ENCODE peak calls at places on chromosomes 4 and X, in five cellular contexts. One of them, this sample, is unnamed.

GRCh38 chrX:131288738-131289511 is at the start of gene IGSF1:
- DNase-seq in H9: peak; percentile 90
- DNase-seq in amniotic stem cell: no peak
- DNase-seq in Peyer's patch: no peak
- DNase-seq in ovary: peak; percentile 33
- DNase-seq in this sample: no peak

GRCh38 chrX:111759676-111760075 is 78.7 kb downstream of the ALG13 start:
- DNase-seq in H9: no peak
- DNase-seq in amniotic stem cell: no peak
- DNase-seq in Peyer's patch: no peak
- DNase-seq in ovary: no peak
- DNase-seq in this sample: no peak

GRCh38 chr4:13905543-13905942 is 278.0 kb upstream of the BOD1L1 start:
- DNase-seq in H9: no peak
- DNase-seq in amniotic stem cell: no peak
- DNase-seq in Peyer's patch: no peak
- DNase-seq in ovary: no peak
- DNase-seq in this sample: peak; percentile 59

GRCh38 chr4:184826315-184827266 is 823 bp upstream of the ACSL1 start:
- DNase-seq in H9: no peak
- DNase-seq in amniotic stem cell: no peak
- DNase-seq in Peyer's patch: peak; percentile 51
- DNase-seq in ovary: no peak
- DNase-seq in this sample: no peak

GRCh38 chr4:54094449-54094848 is 5.5 kb upstream of the GSX2 start:
- DNase-seq in H9: no peak
- DNase-seq in amniotic stem cell: no peak
- DNase-seq in Peyer's patch: no peak
- DNase-seq in ovary: no peak
- DNase-seq in this sample: no peak

GRCh38 chr4:176002007-176002623 is 63.5 kb upstream of the WDR17 start:
- DNase-seq in H9: peak; percentile 78
- DNase-seq in amniotic stem cell: no peak
- DNase-seq in Peyer's patch: peak; percentile 47
- DNase-seq in ovary: no peak
- DNase-seq in this sample: no peak

GRCh38 chr4:35939746-35940145 is 304.6 kb downstream of the ARAP2 start:
- DNase-seq in H9: no peak
- DNase-seq in amniotic stem cell: no peak
- DNase-seq in Peyer's patch: no peak
- DNase-seq in ovary: no peak
- DNase-seq in this sample: no peak

GRCh38 chr4:117085185-117085701 is at the start of gene TRAM1L1:
- DNase-seq in H9: peak; percentile 89
- DNase-seq in amniotic stem cell: peak; percentile 27
- DNase-seq in Peyer's patch: no peak
- DNase-seq in ovary: peak; percentile 43
- DNase-seq in this sample: peak; percentile 85

GRCh38 chr4:87974856-87975462 is 555 bp upstream of the SPP1 start:
- DNase-seq in H9: peak; percentile 49
- DNase-seq in amniotic stem cell: no peak
- DNase-seq in Peyer's patch: no peak
- DNase-seq in ovary: no peak
- DNase-seq in this sample: no peak

GRCh38 chr4:87219648-87220093 is 747 bp downstream of the KLHL8 start:
- DNase-seq in H9: peak; percentile 38
- DNase-seq in amniotic stem cell: no peak
- DNase-seq in Peyer's patch: peak; percentile 47
- DNase-seq in ovary: peak; percentile 45
- DNase-seq in this sample: no peak

GRCh38 chr4:82667761-82668505 is 106.1 kb upstream of the TMEM150C start:
- DNase-seq in H9: no peak
- DNase-seq in amniotic stem cell: no peak
- DNase-seq in Peyer's patch: no peak
- DNase-seq in ovary: no peak
- DNase-seq in this sample: no peak

GRCh38 chr4:156778093-156778492 is 193.5 kb downstream of the PDGFC start:
- DNase-seq in H9: no peak
- DNase-seq in amniotic stem cell: no peak
- DNase-seq in Peyer's patch: no peak
- DNase-seq in ovary: no peak
- DNase-seq in this sample: no peak

GRCh38 chr4:144659493-144659892 is 13.5 kb downstream of the HHIP start:
- DNase-seq in H9: no peak
- DNase-seq in amniotic stem cell: no peak
- DNase-seq in Peyer's patch: no peak
- DNase-seq in ovary: no peak
- DNase-seq in this sample: no peak

GRCh38 chr4:3443750-3444309 is 2.1 kb downstream of the HGFAC start:
- DNase-seq in H9: no peak
- DNase-seq in amniotic stem cell: no peak
- DNase-seq in Peyer's patch: no peak
- DNase-seq in ovary: peak; percentile 23
- DNase-seq in this sample: no peak

GRCh38 chr4:8046925-8047541 is 107.4 kb upstream of the AFAP1 start:
- DNase-seq in H9: no peak
- DNase-seq in amniotic stem cell: no peak
- DNase-seq in Peyer's patch: no peak
- DNase-seq in ovary: no peak
- DNase-seq in this sample: no peak

GRCh38 chrX:132615396-132616131 is 126.7 kb upstream of the MBNL3 start:
- DNase-seq in H9: peak; percentile 57
- DNase-seq in amniotic stem cell: no peak
- DNase-seq in Peyer's patch: peak; percentile 42
- DNase-seq in ovary: peak; percentile 30
- DNase-seq in this sample: peak; percentile 24

GRCh38 chr4:178611062-178611461 is 1168.8 kb upstream of the AGA start:
- DNase-seq in H9: no peak
- DNase-seq in amniotic stem cell: no peak
- DNase-seq in Peyer's patch: no peak
- DNase-seq in ovary: no peak
- DNase-seq in this sample: no peak

GRCh38 chr4:150973626-150974250 is 41.3 kb downstream of the LRBA start:
- DNase-seq in H9: no peak
- DNase-seq in amniotic stem cell: no peak
- DNase-seq in Peyer's patch: no peak
- DNase-seq in ovary: no peak
- DNase-seq in this sample: no peak

GRCh38 chr4:186204103-186204559 is 12.8 kb downstream of the CYP4V2 start:
- DNase-seq in H9: no peak
- DNase-seq in amniotic stem cell: no peak
- DNase-seq in Peyer's patch: no peak
- DNase-seq in ovary: peak; percentile 60
- DNase-seq in this sample: no peak

GRCh38 chrX:103831803-103832544 is at the start of gene RAB9B:
- DNase-seq in H9: peak; percentile 88
- DNase-seq in amniotic stem cell: no peak
- DNase-seq in Peyer's patch: peak; percentile 54
- DNase-seq in ovary: peak; percentile 86
- DNase-seq in this sample: peak; percentile 27

GRCh38 chr4:45693746-45694145 is 430.1 kb downstream of the GABRG1 start:
- DNase-seq in H9: no peak
- DNase-seq in amniotic stem cell: no peak
- DNase-seq in Peyer's patch: no peak
- DNase-seq in ovary: no peak
- DNase-seq in this sample: no peak

GRCh38 chrX:115038406-115038805 is 21.0 kb upstream of the IL13RA2 start:
- DNase-seq in H9: no peak
- DNase-seq in amniotic stem cell: no peak
- DNase-seq in Peyer's patch: no peak
- DNase-seq in ovary: no peak
- DNase-seq in this sample: no peak

GRCh38 chrX:39726810-39727209 is 370.9 kb downstream of the BCOR start:
- DNase-seq in H9: no peak
- DNase-seq in amniotic stem cell: no peak
- DNase-seq in Peyer's patch: no peak
- DNase-seq in ovary: no peak
- DNase-seq in this sample: no peak

GRCh38 chr4:2660596-2661211 is 95.4 kb downstream of the TNIP2 start:
- DNase-seq in H9: no peak
- DNase-seq in amniotic stem cell: no peak
- DNase-seq in Peyer's patch: no peak
- DNase-seq in ovary: no peak
- DNase-seq in this sample: no peak

GRCh38 chr4:83114576-83114975 is at the start of gene PLAC8:
- DNase-seq in H9: no peak
- DNase-seq in amniotic stem cell: no peak
- DNase-seq in Peyer's patch: peak; percentile 80
- DNase-seq in ovary: no peak
- DNase-seq in this sample: no peak

GRCh38 chr4:7719354-7720174 is 220.1 kb downstream of the AFAP1 start:
- DNase-seq in H9: peak; percentile 79
- DNase-seq in amniotic stem cell: no peak
- DNase-seq in Peyer's patch: no peak
- DNase-seq in ovary: peak; percentile 87
- DNase-seq in this sample: peak; percentile 56

GRCh38 chr4:79823148-79823763 is 249.8 kb downstream of the ANTXR2 start:
- DNase-seq in H9: no peak
- DNase-seq in amniotic stem cell: no peak
- DNase-seq in Peyer's patch: no peak
- DNase-seq in ovary: no peak
- DNase-seq in this sample: no peak

GRCh38 chrX:150150081-150150779 is 211.9 kb upstream of the EOLA2 start:
- DNase-seq in H9: no peak
- DNase-seq in amniotic stem cell: no peak
- DNase-seq in Peyer's patch: no peak
- DNase-seq in ovary: no peak
- DNase-seq in this sample: no peak

GRCh38 chr4:56910172-56910967 is 2.7 kb downstream of the REST start:
- DNase-seq in H9: no peak
- DNase-seq in amniotic stem cell: no peak
- DNase-seq in Peyer's patch: no peak
- DNase-seq in ovary: no peak
- DNase-seq in this sample: no peak

GRCh38 chrX:57930051-57930450 is 19.8 kb upstream of the ZXDA start:
- DNase-seq in H9: no peak
- DNase-seq in amniotic stem cell: no peak
- DNase-seq in Peyer's patch: no peak
- DNase-seq in ovary: no peak
- DNase-seq in this sample: no peak

GRCh38 chr4:3525532-3526430 is 6.4 kb downstream of the LRPAP1 start:
- DNase-seq in H9: no peak
- DNase-seq in amniotic stem cell: no peak
- DNase-seq in Peyer's patch: no peak
- DNase-seq in ovary: no peak
- DNase-seq in this sample: no peak

GRCh38 chr4:88619973-88620372 is 27.7 kb downstream of the HERC3 start:
- DNase-seq in H9: no peak
- DNase-seq in amniotic stem cell: no peak
- DNase-seq in Peyer's patch: no peak
- DNase-seq in ovary: no peak
- DNase-seq in this sample: no peak

GRCh38 chr4:139030614-139031235 is 15.1 kb downstream of the NOCT start:
- DNase-seq in H9: peak; percentile 77
- DNase-seq in amniotic stem cell: peak; percentile 52
- DNase-seq in Peyer's patch: peak; percentile 61
- DNase-seq in ovary: peak; percentile 78
- DNase-seq in this sample: peak; percentile 14

GRCh38 chr4:153778383-153778782 is 10.5 kb downstream of the SFRP2 start:
- DNase-seq in H9: no peak
- DNase-seq in amniotic stem cell: no peak
- DNase-seq in Peyer's patch: no peak
- DNase-seq in ovary: no peak
- DNase-seq in this sample: no peak

GRCh38 chr4:116561717-116562116 is 523.7 kb downstream of the TRAM1L1 start:
- DNase-seq in H9: no peak
- DNase-seq in amniotic stem cell: no peak
- DNase-seq in Peyer's patch: no peak
- DNase-seq in ovary: no peak
- DNase-seq in this sample: no peak

GRCh38 chr4:37685211-37685725 is 908 bp downstream of the RELL1 start:
- DNase-seq in H9: no peak
- DNase-seq in amniotic stem cell: no peak
- DNase-seq in Peyer's patch: peak; percentile 56
- DNase-seq in ovary: no peak
- DNase-seq in this sample: no peak